ENCODE peak calls at places on chromosome 11, in six cellular contexts. One of them, this sample, is unnamed.

GRCh38 chr11:9069256-9069655 is 22.1 kb downstream of the SCUBE2 start:
- DNase-seq in fibroblast of mammary gland: no peak
- DNase-seq in left ventricle myocardium inferior: no peak
- DNase-seq in AG10803: no peak
- DNase-seq in brain microvascular endothelial cell: no peak
- DNase-seq in foreskin fibroblast: no peak
- DNase-seq in this sample: no peak

GRCh38 chr11:66976048-66976467 is 954 bp downstream of the C11orf86 start:
- DNase-seq in fibroblast of mammary gland: no peak
- DNase-seq in left ventricle myocardium inferior: no peak
- DNase-seq in AG10803: no peak
- DNase-seq in brain microvascular endothelial cell: no peak
- DNase-seq in foreskin fibroblast: peak
- DNase-seq in this sample: no peak

GRCh38 chr11:114774599-114775365 is 96.5 kb downstream of the NXPE2 start:
- DNase-seq in fibroblast of mammary gland: no peak
- DNase-seq in left ventricle myocardium inferior: no peak
- DNase-seq in AG10803: peak
- DNase-seq in brain microvascular endothelial cell: no peak
- DNase-seq in foreskin fibroblast: no peak
- DNase-seq in this sample: peak

GRCh38 chr11:93279911-93280347 is 50.6 kb upstream of the DEUP1 start:
- DNase-seq in fibroblast of mammary gland: no peak
- DNase-seq in left ventricle myocardium inferior: no peak
- DNase-seq in AG10803: no peak
- DNase-seq in brain microvascular endothelial cell: no peak
- DNase-seq in foreskin fibroblast: no peak
- DNase-seq in this sample: no peak

GRCh38 chr11:16669799-16670415 is 68.5 kb upstream of the C11orf58 start:
- DNase-seq in fibroblast of mammary gland: no peak
- DNase-seq in left ventricle myocardium inferior: no peak
- DNase-seq in AG10803: no peak
- DNase-seq in brain microvascular endothelial cell: peak
- DNase-seq in foreskin fibroblast: no peak
- DNase-seq in this sample: peak

GRCh38 chr11:35433588-35433987 is 14.2 kb upstream of the SLC1A2 start:
- DNase-seq in fibroblast of mammary gland: no peak
- DNase-seq in left ventricle myocardium inferior: no peak
- DNase-seq in AG10803: no peak
- DNase-seq in brain microvascular endothelial cell: no peak
- DNase-seq in foreskin fibroblast: no peak
- DNase-seq in this sample: no peak

GRCh38 chr11:64378335-64378884 is 19.4 kb downstream of the RPS6KA4 start:
- DNase-seq in fibroblast of mammary gland: peak
- DNase-seq in left ventricle myocardium inferior: peak
- DNase-seq in AG10803: peak
- DNase-seq in brain microvascular endothelial cell: no peak
- DNase-seq in foreskin fibroblast: no peak
- DNase-seq in this sample: no peak

GRCh38 chr11:116640641-116641402 is 132.0 kb downstream of the BUD13 start:
- DNase-seq in fibroblast of mammary gland: no peak
- DNase-seq in left ventricle myocardium inferior: no peak
- DNase-seq in AG10803: no peak
- DNase-seq in brain microvascular endothelial cell: no peak
- DNase-seq in foreskin fibroblast: no peak
- DNase-seq in this sample: no peak

GRCh38 chr11:96178014-96178745 is 164.8 kb downstream of the MAML2 start:
- DNase-seq in fibroblast of mammary gland: no peak
- DNase-seq in left ventricle myocardium inferior: no peak
- DNase-seq in AG10803: no peak
- DNase-seq in brain microvascular endothelial cell: no peak
- DNase-seq in foreskin fibroblast: no peak
- DNase-seq in this sample: no peak

GRCh38 chr11:19232910-19233503 is 7.7 kb downstream of the E2F8 start:
- DNase-seq in fibroblast of mammary gland: peak
- DNase-seq in left ventricle myocardium inferior: no peak
- DNase-seq in AG10803: peak
- DNase-seq in brain microvascular endothelial cell: peak
- DNase-seq in foreskin fibroblast: peak
- DNase-seq in this sample: no peak

GRCh38 chr11:106446961-106447360 is 369.5 kb downstream of the AASDHPPT start:
- DNase-seq in fibroblast of mammary gland: no peak
- DNase-seq in left ventricle myocardium inferior: no peak
- DNase-seq in AG10803: no peak
- DNase-seq in brain microvascular endothelial cell: no peak
- DNase-seq in foreskin fibroblast: peak
- DNase-seq in this sample: peak

DNA sequence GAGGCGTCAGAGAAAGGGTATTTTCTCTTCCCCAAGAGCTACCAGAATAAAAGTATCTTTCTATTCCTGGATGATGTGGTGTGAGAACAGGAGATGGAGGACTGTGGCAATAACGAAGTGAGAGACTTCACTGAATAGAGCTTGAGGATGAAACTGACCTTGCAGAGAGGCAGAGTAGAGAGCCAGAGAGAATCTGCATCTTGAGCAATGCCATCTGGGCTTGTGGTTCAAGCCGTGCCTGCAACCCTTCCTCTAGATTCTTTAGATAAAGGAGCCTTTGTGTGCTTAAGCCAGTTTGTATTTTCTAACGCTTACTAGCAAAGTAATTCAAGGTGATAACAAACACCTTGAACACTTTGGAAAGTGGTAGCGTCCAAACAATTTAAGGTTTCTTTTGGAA is 2.2 kb downstream of the ME3 start:
- DNase-seq in fibroblast of mammary gland: peak
- DNase-seq in left ventricle myocardium inferior: no peak
- DNase-seq in AG10803: peak
- DNase-seq in brain microvascular endothelial cell: peak
- DNase-seq in foreskin fibroblast: peak
- DNase-seq in this sample: no peak
- H3K4me3 ChIP-seq in fibroblast of mammary gland: no peak
- H3K4me3 ChIP-seq in left ventricle myocardium inferior: peak
- H3K4me3 ChIP-seq in AG10803: no peak
- H3K4me3 ChIP-seq in brain microvascular endothelial cell: no peak
- H3K4me3 ChIP-seq in foreskin fibroblast: no peak
- H3K4me3 ChIP-seq in this sample: no peak

GRCh38 chr11:75919525-75919924 is 104.5 kb downstream of the UVRAG start:
- DNase-seq in fibroblast of mammary gland: peak
- DNase-seq in left ventricle myocardium inferior: no peak
- DNase-seq in AG10803: peak
- DNase-seq in brain microvascular endothelial cell: no peak
- DNase-seq in foreskin fibroblast: peak
- DNase-seq in this sample: no peak
- H3K4me3 ChIP-seq in fibroblast of mammary gland: no peak
- H3K4me3 ChIP-seq in left ventricle myocardium inferior: no peak
- H3K4me3 ChIP-seq in AG10803: no peak
- H3K4me3 ChIP-seq in brain microvascular endothelial cell: no peak
- H3K4me3 ChIP-seq in foreskin fibroblast: no peak
- H3K4me3 ChIP-seq in this sample: no peak

DNA sequence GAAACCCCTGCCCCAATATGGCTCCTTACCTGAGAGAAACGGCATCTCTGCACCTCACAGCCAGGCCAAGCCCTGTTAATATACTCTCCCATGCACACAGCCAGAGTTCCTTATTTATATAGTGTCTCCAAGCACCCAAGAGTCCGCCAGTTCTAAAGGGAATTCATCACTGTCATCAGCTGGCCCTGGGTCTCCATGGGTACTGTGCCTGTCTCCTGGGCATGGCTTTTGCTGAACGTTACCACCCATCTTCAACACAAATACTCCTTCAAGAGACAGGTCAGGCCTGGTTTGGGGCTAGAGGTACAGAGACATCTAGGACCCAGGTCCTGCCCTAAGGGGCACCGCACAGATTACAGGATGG is 1.6 kb upstream of the ATG16L2 start:
- DNase-seq in fibroblast of mammary gland: no peak
- DNase-seq in left ventricle myocardium inferior: no peak
- DNase-seq in AG10803: no peak
- DNase-seq in brain microvascular endothelial cell: no peak
- DNase-seq in foreskin fibroblast: no peak
- DNase-seq in this sample: no peak
- H3K4me3 ChIP-seq in fibroblast of mammary gland: peak
- H3K4me3 ChIP-seq in left ventricle myocardium inferior: peak
- H3K4me3 ChIP-seq in AG10803: peak
- H3K4me3 ChIP-seq in brain microvascular endothelial cell: peak
- H3K4me3 ChIP-seq in foreskin fibroblast: peak
- H3K4me3 ChIP-seq in this sample: peak

DNA sequence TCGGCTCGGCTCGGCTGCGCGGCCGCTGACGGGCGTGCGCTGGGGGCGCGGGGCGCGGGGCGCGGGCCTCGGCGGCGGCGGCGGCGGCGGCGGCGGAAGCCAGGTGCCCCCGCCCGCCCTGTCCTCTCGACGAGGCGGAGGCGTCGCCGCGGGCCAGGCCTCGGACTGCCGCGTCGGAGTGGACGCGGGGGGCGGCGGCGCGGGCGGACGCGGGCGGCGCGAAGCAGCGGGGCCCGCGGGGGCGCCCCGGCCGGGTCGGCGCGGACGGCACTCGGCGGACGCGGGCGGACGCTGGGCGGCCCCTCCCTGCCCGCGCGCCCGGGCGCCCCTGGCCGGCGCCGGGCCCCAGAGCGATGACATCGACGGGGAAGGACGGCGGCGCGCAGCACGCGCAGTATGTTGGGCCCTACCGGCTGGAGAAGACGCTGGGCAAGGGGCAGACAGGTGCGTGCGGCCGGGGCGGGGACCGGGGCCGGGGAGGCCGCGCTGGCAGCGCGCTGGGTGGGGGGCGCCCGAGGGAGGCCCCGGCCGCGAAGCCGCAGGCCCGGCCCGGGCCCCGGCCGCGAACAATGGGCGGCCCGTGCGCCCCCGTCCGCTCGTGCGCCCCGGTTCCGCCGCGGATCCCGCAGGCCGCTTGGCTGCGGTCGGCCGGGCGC is at the start of gene BRSK2:
- DNase-seq in fibroblast of mammary gland: no peak
- DNase-seq in left ventricle myocardium inferior: no peak
- DNase-seq in AG10803: no peak
- DNase-seq in brain microvascular endothelial cell: no peak
- DNase-seq in foreskin fibroblast: no peak
- DNase-seq in this sample: no peak
- H3K4me3 ChIP-seq in fibroblast of mammary gland: peak
- H3K4me3 ChIP-seq in left ventricle myocardium inferior: peak
- H3K4me3 ChIP-seq in AG10803: peak
- H3K4me3 ChIP-seq in brain microvascular endothelial cell: peak
- H3K4me3 ChIP-seq in foreskin fibroblast: peak
- H3K4me3 ChIP-seq in this sample: peak

GRCh38 chr11:107592256-107592655 is 1.3 kb downstream of the ELMOD1 start:
- DNase-seq in fibroblast of mammary gland: no peak
- DNase-seq in left ventricle myocardium inferior: no peak
- DNase-seq in AG10803: no peak
- DNase-seq in brain microvascular endothelial cell: no peak
- DNase-seq in foreskin fibroblast: no peak
- DNase-seq in this sample: no peak
- H3K4me3 ChIP-seq in fibroblast of mammary gland: no peak
- H3K4me3 ChIP-seq in left ventricle myocardium inferior: peak
- H3K4me3 ChIP-seq in AG10803: peak
- H3K4me3 ChIP-seq in brain microvascular endothelial cell: no peak
- H3K4me3 ChIP-seq in foreskin fibroblast: no peak
- H3K4me3 ChIP-seq in this sample: no peak

DNA sequence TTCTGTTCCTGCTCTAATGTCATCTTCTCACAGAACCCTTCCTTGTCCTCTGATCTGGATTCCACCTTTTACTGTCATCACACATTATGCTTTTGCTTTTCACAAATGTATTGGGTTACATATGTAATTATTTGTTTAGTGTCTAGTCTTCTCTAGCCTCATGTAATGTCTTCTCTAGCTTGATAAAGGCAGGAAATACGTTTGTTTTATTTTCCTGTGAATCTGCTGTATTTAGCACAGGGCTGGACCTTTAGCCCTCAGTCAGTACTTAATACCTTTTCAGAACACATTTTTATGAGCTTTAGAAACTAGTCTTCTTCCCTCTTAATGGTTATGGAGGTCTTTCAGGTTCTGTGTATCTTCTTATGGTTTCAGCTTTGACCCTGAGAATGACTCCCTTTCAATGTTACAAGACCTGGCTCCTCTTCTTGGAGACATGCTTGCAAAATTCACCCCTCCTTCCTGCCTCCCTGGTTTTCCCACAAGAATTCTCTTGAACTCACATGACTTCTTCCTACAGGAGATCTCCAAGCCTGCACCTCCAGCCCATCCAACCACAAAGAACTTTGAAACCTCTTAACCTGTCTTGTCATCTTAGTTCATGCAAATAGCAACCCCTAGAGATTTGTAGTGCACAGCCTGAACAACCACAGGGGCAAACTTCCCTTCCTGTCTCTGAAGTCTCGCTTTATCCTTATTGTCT is 132.7 kb upstream of the DDI1 start:
- DNase-seq in fibroblast of mammary gland: no peak
- DNase-seq in left ventricle myocardium inferior: no peak
- DNase-seq in AG10803: no peak
- DNase-seq in brain microvascular endothelial cell: no peak
- DNase-seq in foreskin fibroblast: no peak
- DNase-seq in this sample: no peak
- H3K4me3 ChIP-seq in fibroblast of mammary gland: no peak
- H3K4me3 ChIP-seq in left ventricle myocardium inferior: no peak
- H3K4me3 ChIP-seq in AG10803: no peak
- H3K4me3 ChIP-seq in brain microvascular endothelial cell: no peak
- H3K4me3 ChIP-seq in foreskin fibroblast: no peak
- H3K4me3 ChIP-seq in this sample: no peak

This sample was measured in Jurkat, Clone E6-1.